ENCODE peak calls at places on chromosomes 12 and 14, in seven cellular contexts. P is tibial artery, U is neural progenitor cell, H is cardiac muscle cell, C is HCT116, Y is brain microvascular endothelial cell, N is spleen. B is an unnamed sample. For H3K27me3, the result is how much of the 10 kb centered on the place peaks cover.

GRCh38 chr14:41280745-41281144 is 325.9 kb upstream of the LRFN5 start:
- DNase-seq in P (no peak), U (peak), H (peak), C (no peak), Y (no peak), N (no peak), B (no peak)

GRCh38 chr14:92844220-92844619 is 50.1 kb downstream of the GOLGA5 start:
- DNase-seq in P (no peak), U (no peak), H (no peak), C (no peak), Y (no peak), N (no peak), B (no peak)

GRCh38 chr12:57474862-57475261 is 4.8 kb downstream of the ARHGAP9 start:
- DNase-seq in P (no peak), U (no peak), H (no peak), C (no peak), Y (no peak), N (peak), B (no peak)

GRCh38 chr12:34403706-34404376 is 381.5 kb downstream of the ALG10 start:
- DNase-seq in P (peak), U (no peak), H (no peak), C (no peak), Y (no peak), N (peak), B (peak)

GRCh38 chr12:85804663-85805062 is 31.5 kb downstream of the RASSF9 start:
- DNase-seq in P (no peak), U (no peak), H (no peak), C (no peak), Y (peak), N (no peak), B (no peak)

GRCh38 chr12:10362828-10363664 is 26.8 kb downstream of the KLRK1 start:
- DNase-seq in P (no peak), U (no peak), H (no peak), C (no peak), Y (no peak), N (no peak), B (no peak)

GRCh38 chr14:70887207-70888150 is 19.8 kb upstream of the PCNX1 start:
- DNase-seq in P (no peak), U (no peak), H (no peak), C (no peak), Y (peak), N (no peak), B (no peak)

GRCh38 chr12:14773685-14774073 is 29.6 kb downstream of the WBP11 start:
- DNase-seq in P (peak), U (peak), H (no peak), C (no peak), Y (no peak), N (peak), B (no peak)

GRCh38 chr14:73758392-73759182 is 44.4 kb upstream of the PNMA1 start:
- DNase-seq in P (peak), U (peak), H (peak), C (peak), Y (peak), N (peak), B (peak)

GRCh38 chr14:73759714-73760597 is 45.8 kb upstream of the PNMA1 start:
- DNase-seq in P (peak), U (peak), H (peak), C (peak), Y (peak), N (peak), B (peak)

GRCh38 chr14:73757381-73757780 is 43.2 kb upstream of the PNMA1 start:
- DNase-seq in P (no peak), U (no peak), H (no peak), C (no peak), Y (no peak), N (peak), B (no peak)

GRCh38 chr14:73759183-73759713 is 45.1 kb upstream of the PNMA1 start:
- DNase-seq in P (peak), U (peak), H (peak), C (no peak), Y (no peak), N (peak), B (peak)

DNA sequence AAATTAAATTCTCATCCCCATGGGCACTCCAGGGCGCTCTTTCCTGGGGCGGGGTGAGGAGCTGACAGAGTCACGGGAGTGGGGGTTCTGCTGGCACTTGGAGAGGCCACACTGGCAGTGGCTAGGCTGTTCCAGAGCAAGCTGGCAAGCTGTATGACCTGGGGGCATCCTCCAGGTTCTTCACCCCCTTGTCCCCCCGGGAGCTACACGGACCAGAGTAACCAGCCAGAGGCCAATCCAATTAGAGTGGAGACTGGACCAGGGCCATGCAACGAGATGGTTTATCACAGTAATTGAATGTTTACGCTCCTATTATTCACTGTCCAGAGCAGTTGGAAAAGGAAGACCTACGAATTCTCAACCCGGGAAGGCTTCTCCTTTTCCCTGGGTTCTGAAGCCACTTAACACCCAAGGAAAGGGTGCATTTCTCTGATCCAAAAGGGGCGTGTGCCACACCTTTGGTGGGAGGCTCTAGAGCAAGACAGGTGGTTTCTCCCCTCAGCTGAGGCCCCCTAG is 43.8 kb upstream of the PNMA1 start:
- DNase-seq in P (no peak), U (no peak), H (no peak), C (no peak), Y (no peak), N (peak), B (no peak)
- H3K27ac ChIP-seq in P (peak), U (no peak), H (no peak), C (peak), Y (peak), N (peak), B (peak)

GRCh38 chr14:23345987-23346692 is 6.5 kb downstream of the SLC22A17 start:
- DNase-seq in P (no peak), U (peak), H (no peak), C (no peak), Y (no peak), N (no peak), B (no peak)

GRCh38 chr14:23347406-23348296 is 5.0 kb downstream of the SLC22A17 start:
- DNase-seq in P (no peak), U (no peak), H (no peak), C (no peak), Y (no peak), N (no peak), B (no peak)

GRCh38 chr14:23349156-23349845 is 3.4 kb downstream of the SLC22A17 start:
- DNase-seq in P (no peak), U (no peak), H (no peak), C (no peak), Y (no peak), N (peak), B (no peak)

GRCh38 chr14:23346693-23347405 is 5.8 kb downstream of the SLC22A17 start:
- DNase-seq in P (no peak), U (no peak), H (no peak), C (no peak), Y (no peak), N (no peak), B (no peak)

GRCh38 chr14:23348297-23348655 is 4.4 kb downstream of the SLC22A17 start:
- DNase-seq in P (no peak), U (no peak), H (no peak), C (no peak), Y (no peak), N (no peak), B (no peak)
- H3K4me3 ChIP-seq in P (no peak), U (no peak), H (no peak), C (no peak), Y (no peak), N (no peak), B (no peak)

GRCh38 chr14:23401331-23401730 is 6.7 kb downstream of the MYH6 start:
- DNase-seq in P (no peak), U (no peak), H (peak), C (no peak), Y (no peak), N (no peak), B (no peak)

GRCh38 chr14:23396781-23397407 is 11.2 kb downstream of the MYH6 start:
- DNase-seq in P (no peak), U (no peak), H (peak), C (no peak), Y (no peak), N (no peak), B (no peak)

GRCh38 chr14:23398348-23398747 is 9.7 kb downstream of the MYH6 start:
- DNase-seq in P (no peak), U (no peak), H (peak), C (no peak), Y (no peak), N (no peak), B (no peak)

GRCh38 chr14:23399136-23399535 is 8.9 kb downstream of the MYH6 start:
- DNase-seq in P (no peak), U (no peak), H (peak), C (no peak), Y (no peak), N (no peak), B (no peak)

DNA sequence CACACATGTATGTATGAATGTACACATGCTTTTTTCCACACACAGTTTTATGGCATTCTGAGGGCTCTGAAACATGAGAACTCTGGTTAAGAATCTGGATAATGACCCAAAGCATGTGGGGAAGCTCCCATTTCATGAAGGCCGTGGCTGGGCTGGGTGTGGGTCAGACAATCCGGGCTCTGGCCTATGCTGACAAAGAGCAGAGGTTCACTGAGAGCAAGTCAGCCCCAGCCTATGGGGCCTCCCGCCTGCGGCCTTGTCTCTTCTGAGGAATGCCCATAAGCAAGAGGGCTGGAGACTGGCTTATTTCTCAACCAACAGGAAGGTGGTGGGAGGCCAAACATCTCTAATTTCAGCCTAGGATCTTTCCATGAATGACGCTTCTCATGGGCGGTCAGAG is 8.5 kb downstream of the MYH6 start:
- DNase-seq in P (no peak), U (no peak), H (peak), C (no peak), Y (no peak), N (no peak), B (no peak)
- H3K27me3 ChIP-seq in P (under half), U (under half), H (under half), C (under half), Y (under half), N (under half), B (under half)

GRCh38 chr12:68887641-68888040 is 45.3 kb downstream of the CPM start:
- DNase-seq in P (no peak), U (no peak), H (no peak), C (no peak), Y (no peak), N (no peak), B (no peak)
- H3K27ac ChIP-seq in P (no peak), U (no peak), H (no peak), C (no peak), Y (no peak), N (no peak), B (no peak)

DNA sequence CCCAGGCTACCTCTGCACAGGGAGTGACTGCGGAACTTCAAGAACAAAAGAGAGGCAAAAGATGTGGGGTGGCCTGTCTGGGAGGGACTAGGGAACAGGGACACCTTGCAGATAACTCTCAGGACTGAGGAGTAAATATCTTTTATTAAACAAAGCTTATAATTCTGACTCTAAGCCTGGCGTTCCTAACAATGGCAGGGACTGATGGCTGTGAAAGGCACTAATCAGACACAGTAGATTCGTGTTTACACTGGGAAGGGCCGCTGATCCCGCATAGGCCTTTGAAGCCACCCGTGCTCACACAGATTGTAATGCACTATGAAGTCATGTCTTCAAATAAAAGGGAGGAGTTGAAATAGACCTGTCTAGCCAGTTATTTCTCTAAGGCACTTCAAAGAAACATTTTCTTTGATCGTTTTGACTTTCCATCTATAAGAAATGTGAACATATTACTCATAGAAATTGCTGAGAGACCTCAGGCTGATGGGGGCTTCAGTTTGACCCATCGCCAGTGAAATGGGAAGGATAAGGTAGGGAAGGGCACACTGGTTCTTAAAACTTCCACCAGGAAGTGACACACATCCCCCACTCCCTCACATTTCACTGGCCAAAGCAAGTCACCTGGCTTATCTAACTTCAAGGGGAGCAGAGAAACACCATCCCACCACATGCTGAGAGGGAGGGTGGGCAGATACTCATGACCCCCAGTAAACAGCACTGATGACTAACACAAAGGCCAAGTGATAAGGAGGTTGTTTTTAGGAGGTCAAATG is 91.3 kb upstream of the EEA1 start:
- DNase-seq in P (no peak), U (no peak), H (no peak), C (no peak), Y (no peak), N (no peak), B (no peak)
- H3K4me3 ChIP-seq in P (no peak), U (no peak), H (no peak), C (no peak), Y (no peak), N (no peak), B (no peak)

GRCh38 chr14:60654303-60654925 is 5.1 kb upstream of the SIX1 start:
- DNase-seq in P (no peak), U (peak), H (no peak), C (no peak), Y (no peak), N (no peak), B (no peak)
- H3K27me3 ChIP-seq in P (under half), U (half or more), H (half or more), C (under half), Y (under half), N (under half), B (under half)

GRCh38 chr12:119681953-119682352 is 14.0 kb downstream of the PRKAB1 start:
- DNase-seq in P (no peak), U (no peak), H (no peak), C (no peak), Y (no peak), N (no peak), B (no peak)
- H3K27ac ChIP-seq in P (no peak), U (peak), H (peak), C (no peak), Y (no peak), N (peak), B (no peak)

DNA sequence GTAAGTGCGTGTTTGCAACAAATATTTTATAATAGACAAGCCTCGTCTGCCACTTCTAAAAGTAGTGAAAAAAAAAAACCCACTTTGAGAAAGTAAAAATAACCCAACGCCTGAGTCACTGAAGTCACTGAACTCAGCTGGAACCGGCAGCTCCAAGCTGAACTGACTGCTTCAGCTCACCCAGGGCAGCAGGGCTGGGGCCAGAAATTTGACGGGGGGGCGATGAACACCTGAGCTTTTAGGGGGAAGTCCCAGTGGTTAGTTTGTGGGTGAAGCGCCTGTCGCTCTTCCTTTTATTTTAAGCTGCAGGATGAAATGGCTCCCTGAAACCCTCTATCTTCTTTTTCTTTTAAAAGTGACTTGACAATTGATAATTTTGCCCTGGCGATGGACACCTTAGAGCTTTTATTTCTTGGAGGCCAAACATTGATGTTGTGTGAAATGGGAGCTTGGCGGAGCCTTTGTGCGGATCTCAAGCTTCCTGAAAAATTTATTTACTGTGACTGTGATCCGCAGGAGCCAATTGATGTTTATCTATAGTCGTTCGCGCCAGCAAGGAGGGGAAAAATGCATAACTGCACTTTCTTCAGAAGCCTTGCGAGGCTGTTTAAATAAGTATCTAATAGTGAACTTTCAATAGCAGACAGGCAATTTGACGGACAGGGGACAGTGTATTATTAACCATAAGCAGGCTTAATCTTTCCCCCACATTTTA is 173.2 kb upstream of the MYL2 start:
- DNase-seq in P (no peak), U (no peak), H (no peak), C (no peak), Y (no peak), N (peak), B (no peak)
- H3K4me3 ChIP-seq in P (no peak), U (no peak), H (no peak), C (no peak), Y (no peak), N (no peak), B (no peak)

B was measured in uterus.